ENCODE peak calls at places on chromosomes 3 and 15, in six cellular contexts. One of them, this sample, is unnamed.

GRCh38 chr3:46017720-46018119 is 9.6 kb downstream of the XCR1 start:
- DNase-seq in cardiac muscle cell: peak
- DNase-seq in spleen: no peak
- DNase-seq in uterus: no peak
- DNase-seq in retinal pigment epithelial cell: no peak
- DNase-seq in AG10803: peak
- DNase-seq in this sample: no peak

GRCh38 chr3:195075941-195076875 is 194.8 kb downstream of the XXYLT1 start:
- DNase-seq in cardiac muscle cell: no peak
- DNase-seq in spleen: peak
- DNase-seq in uterus: no peak
- DNase-seq in retinal pigment epithelial cell: no peak
- DNase-seq in AG10803: peak
- DNase-seq in this sample: no peak

GRCh38 chr15:57607570-57608000 is 15.9 kb downstream of the MYZAP start:
- DNase-seq in cardiac muscle cell: peak
- DNase-seq in spleen: no peak
- DNase-seq in uterus: no peak
- DNase-seq in retinal pigment epithelial cell: no peak
- DNase-seq in AG10803: peak
- DNase-seq in this sample: no peak

GRCh38 chr3:54547051-54547450 is 380.8 kb downstream of the LRTM1 start:
- DNase-seq in cardiac muscle cell: no peak
- DNase-seq in spleen: no peak
- DNase-seq in uterus: no peak
- DNase-seq in retinal pigment epithelial cell: no peak
- DNase-seq in AG10803: no peak
- DNase-seq in this sample: no peak

GRCh38 chr3:20099020-20099539 is 58.8 kb downstream of the KAT2B start:
- DNase-seq in cardiac muscle cell: no peak
- DNase-seq in spleen: no peak
- DNase-seq in uterus: no peak
- DNase-seq in retinal pigment epithelial cell: no peak
- DNase-seq in AG10803: no peak
- DNase-seq in this sample: no peak

GRCh38 chr3:31370093-31370666 is 162.5 kb upstream of the STT3B start:
- DNase-seq in cardiac muscle cell: no peak
- DNase-seq in spleen: no peak
- DNase-seq in uterus: no peak
- DNase-seq in retinal pigment epithelial cell: no peak
- DNase-seq in AG10803: no peak
- DNase-seq in this sample: no peak

GRCh38 chr3:66407281-66408218 is 93.3 kb downstream of the LRIG1 start:
- DNase-seq in cardiac muscle cell: peak
- DNase-seq in spleen: peak
- DNase-seq in uterus: peak
- DNase-seq in retinal pigment epithelial cell: no peak
- DNase-seq in AG10803: peak
- DNase-seq in this sample: peak

GRCh38 chr3:71968491-71968890 is 183.5 kb upstream of the PROK2 start:
- DNase-seq in cardiac muscle cell: no peak
- DNase-seq in spleen: no peak
- DNase-seq in uterus: no peak
- DNase-seq in retinal pigment epithelial cell: no peak
- DNase-seq in AG10803: no peak
- DNase-seq in this sample: no peak

GRCh38 chr15:57344282-57344681 is 32.0 kb upstream of the CGNL1 start:
- DNase-seq in cardiac muscle cell: no peak
- DNase-seq in spleen: no peak
- DNase-seq in uterus: no peak
- DNase-seq in retinal pigment epithelial cell: no peak
- DNase-seq in AG10803: no peak
- DNase-seq in this sample: no peak

GRCh38 chr3:140395134-140396075 is 282.5 kb upstream of the TRIM42 start:
- DNase-seq in cardiac muscle cell: no peak
- DNase-seq in spleen: no peak
- DNase-seq in uterus: no peak
- DNase-seq in retinal pigment epithelial cell: no peak
- DNase-seq in AG10803: no peak
- DNase-seq in this sample: no peak

GRCh38 chr3:76107935-76108570 is 322.7 kb upstream of the ZNF717 start:
- DNase-seq in cardiac muscle cell: peak
- DNase-seq in spleen: no peak
- DNase-seq in uterus: no peak
- DNase-seq in retinal pigment epithelial cell: no peak
- DNase-seq in AG10803: peak
- DNase-seq in this sample: peak

GRCh38 chr15:97960364-97961066 is at the start of gene ARRDC4:
- DNase-seq in cardiac muscle cell: peak
- DNase-seq in spleen: peak
- DNase-seq in uterus: peak
- DNase-seq in retinal pigment epithelial cell: peak
- DNase-seq in AG10803: peak
- DNase-seq in this sample: peak

GRCh38 chr15:38440353-38441129 is 13.4 kb upstream of the FAM98B start:
- DNase-seq in cardiac muscle cell: peak
- DNase-seq in spleen: peak
- DNase-seq in uterus: no peak
- DNase-seq in retinal pigment epithelial cell: peak
- DNase-seq in AG10803: peak
- DNase-seq in this sample: peak

GRCh38 chr3:105827101-105827634 is 41.6 kb downstream of the CBLB start:
- DNase-seq in cardiac muscle cell: peak
- DNase-seq in spleen: no peak
- DNase-seq in uterus: no peak
- DNase-seq in retinal pigment epithelial cell: no peak
- DNase-seq in AG10803: no peak
- DNase-seq in this sample: peak

GRCh38 chr3:77025476-77025875 is 14.4 kb upstream of the ROBO2 start:
- DNase-seq in cardiac muscle cell: no peak
- DNase-seq in spleen: no peak
- DNase-seq in uterus: no peak
- DNase-seq in retinal pigment epithelial cell: no peak
- DNase-seq in AG10803: no peak
- DNase-seq in this sample: no peak

GRCh38 chr3:47128110-47128509 is 35.8 kb downstream of the SETD2 start:
- DNase-seq in cardiac muscle cell: no peak
- DNase-seq in spleen: no peak
- DNase-seq in uterus: no peak
- DNase-seq in retinal pigment epithelial cell: no peak
- DNase-seq in AG10803: peak
- DNase-seq in this sample: no peak

GRCh38 chr3:114365268-114365667 is 71.4 kb downstream of the TIGIT start:
- DNase-seq in cardiac muscle cell: peak
- DNase-seq in spleen: no peak
- DNase-seq in uterus: no peak
- DNase-seq in retinal pigment epithelial cell: no peak
- DNase-seq in AG10803: peak
- DNase-seq in this sample: no peak

GRCh38 chr3:112115161-112115739 is 17.8 kb downstream of the GCSAM start:
- DNase-seq in cardiac muscle cell: no peak
- DNase-seq in spleen: no peak
- DNase-seq in uterus: no peak
- DNase-seq in retinal pigment epithelial cell: peak
- DNase-seq in AG10803: no peak
- DNase-seq in this sample: peak

GRCh38 chr3:135895106-135895733 is 70.3 kb upstream of the PPP2R3A start:
- DNase-seq in cardiac muscle cell: peak
- DNase-seq in spleen: peak
- DNase-seq in uterus: peak
- DNase-seq in retinal pigment epithelial cell: no peak
- DNase-seq in AG10803: peak
- DNase-seq in this sample: peak

GRCh38 chr3:152405915-152406802 is 137.4 kb downstream of the MBNL1 start:
- DNase-seq in cardiac muscle cell: peak
- DNase-seq in spleen: no peak
- DNase-seq in uterus: peak
- DNase-seq in retinal pigment epithelial cell: no peak
- DNase-seq in AG10803: peak
- DNase-seq in this sample: no peak

GRCh38 chr3:134791992-134792391 is 3.1 kb upstream of the EPHB1 start:
- DNase-seq in cardiac muscle cell: no peak
- DNase-seq in spleen: no peak
- DNase-seq in uterus: no peak
- DNase-seq in retinal pigment epithelial cell: no peak
- DNase-seq in AG10803: no peak
- DNase-seq in this sample: no peak

GRCh38 chr3:162391301-162391700 is 894.7 kb downstream of the OTOL1 start:
- DNase-seq in cardiac muscle cell: peak
- DNase-seq in spleen: no peak
- DNase-seq in uterus: no peak
- DNase-seq in retinal pigment epithelial cell: no peak
- DNase-seq in AG10803: peak
- DNase-seq in this sample: no peak

DNA sequence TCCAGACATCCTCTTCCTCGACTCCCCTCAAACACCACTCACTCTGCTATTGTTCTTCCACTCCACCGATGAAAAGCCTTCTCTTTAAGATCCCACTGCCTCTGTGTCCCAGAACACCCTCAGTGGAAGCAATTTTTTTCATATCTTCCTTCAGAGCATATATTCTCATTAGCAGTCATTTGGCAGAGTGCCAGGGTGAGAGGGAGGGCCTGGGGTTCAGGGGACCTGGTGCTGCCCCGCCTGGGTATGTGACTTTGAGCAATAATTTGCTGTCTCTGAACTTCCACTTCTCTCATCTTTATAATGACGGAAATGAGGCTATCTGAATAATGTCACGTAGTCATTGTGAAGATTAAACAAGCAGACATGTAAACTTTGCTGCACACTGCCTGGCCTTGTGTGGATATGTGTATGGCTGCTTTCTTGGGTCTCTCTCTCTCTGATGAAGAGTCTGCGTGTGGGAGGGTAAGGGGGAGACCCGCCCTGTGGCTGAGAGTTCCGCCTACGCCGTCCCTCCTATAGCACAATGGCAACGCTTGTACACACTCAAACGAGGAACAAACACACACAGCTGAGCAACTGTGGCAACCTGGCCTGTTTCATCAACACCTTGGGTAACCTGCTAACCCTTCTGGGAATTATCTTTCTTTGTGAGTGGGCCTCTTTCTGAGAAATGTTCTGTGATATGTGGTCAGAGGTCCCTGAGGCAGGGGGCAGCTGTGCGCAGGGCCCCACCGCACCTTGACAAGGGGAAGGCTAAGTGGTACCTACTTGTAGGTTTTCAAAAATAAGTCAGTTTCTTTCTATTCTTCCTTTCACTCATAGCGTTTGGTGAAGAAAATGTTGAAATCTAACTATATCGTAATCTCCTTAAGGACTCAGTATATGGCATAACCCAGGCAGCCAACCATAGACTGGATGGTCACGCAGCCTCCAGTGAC is 369.8 kb downstream of the SV2B start:
- DNase-seq in cardiac muscle cell: no peak
- DNase-seq in spleen: peak
- DNase-seq in uterus: no peak
- DNase-seq in retinal pigment epithelial cell: no peak
- DNase-seq in AG10803: no peak
- DNase-seq in this sample: no peak
- TF ChIP-seq CTCF in cardiac muscle cell: no peak
- TF ChIP-seq CTCF in spleen: no peak
- TF ChIP-seq CTCF in uterus: no peak
- TF ChIP-seq CTCF in retinal pigment epithelial cell: no peak
- TF ChIP-seq CTCF in AG10803: no peak
- TF ChIP-seq CTCF in this sample: no peak

DNA sequence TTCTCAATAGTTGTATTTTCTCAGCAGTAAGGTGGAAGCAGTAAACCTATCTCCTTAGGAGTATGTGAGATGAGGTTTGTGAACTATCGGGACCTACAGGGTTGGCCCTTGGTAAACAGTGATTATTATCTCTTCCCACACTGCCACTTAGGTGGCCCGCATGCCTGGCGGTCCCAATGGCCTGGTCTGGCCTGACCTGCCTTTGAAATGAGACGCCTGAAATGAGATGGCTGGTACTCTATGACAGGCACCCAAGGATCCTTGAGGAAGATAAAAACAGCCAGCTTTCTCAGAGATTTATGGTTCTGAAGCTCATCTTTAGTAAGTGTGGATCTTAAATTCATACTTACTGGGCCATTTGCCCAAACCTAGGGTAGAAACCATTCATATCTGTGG is 45.2 kb upstream of the VILL start:
- DNase-seq in cardiac muscle cell: no peak
- DNase-seq in spleen: no peak
- DNase-seq in uterus: no peak
- DNase-seq in retinal pigment epithelial cell: no peak
- DNase-seq in AG10803: no peak
- DNase-seq in this sample: no peak
- H3K4me3 ChIP-seq in cardiac muscle cell: no peak
- H3K4me3 ChIP-seq in spleen: no peak
- H3K4me3 ChIP-seq in uterus: no peak
- H3K4me3 ChIP-seq in retinal pigment epithelial cell: no peak
- H3K4me3 ChIP-seq in AG10803: no peak
- H3K4me3 ChIP-seq in this sample: no peak

DNA sequence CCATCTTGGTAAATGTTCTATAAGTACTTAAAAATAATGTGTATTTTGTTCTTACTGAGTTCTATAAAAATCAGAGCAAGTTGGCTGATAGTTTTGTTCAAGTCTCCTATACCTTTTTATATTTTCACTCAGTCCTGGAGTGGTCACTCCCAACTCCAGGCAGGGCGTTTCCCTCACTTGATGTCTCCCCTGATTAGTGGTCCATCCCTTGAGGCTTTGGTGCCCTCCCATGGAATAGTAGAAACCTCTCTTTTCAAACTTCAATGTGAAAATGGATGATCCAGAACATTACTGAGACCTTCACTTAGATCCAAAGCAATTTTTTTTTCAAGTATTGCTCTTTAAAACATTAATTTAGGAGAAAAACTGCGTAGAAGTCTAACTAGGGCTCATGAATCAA is 25.0 kb upstream of the SCN10A start:
- DNase-seq in cardiac muscle cell: peak
- DNase-seq in spleen: no peak
- DNase-seq in uterus: no peak
- DNase-seq in retinal pigment epithelial cell: no peak
- DNase-seq in AG10803: no peak
- DNase-seq in this sample: no peak
- TF ChIP-seq CTCF in cardiac muscle cell: no peak
- TF ChIP-seq CTCF in spleen: no peak
- TF ChIP-seq CTCF in uterus: no peak
- TF ChIP-seq CTCF in retinal pigment epithelial cell: no peak
- TF ChIP-seq CTCF in AG10803: no peak
- TF ChIP-seq CTCF in this sample: no peak

GRCh38 chr3:13747627-13748026 is 132.2 kb downstream of the WNT7A start:
- DNase-seq in cardiac muscle cell: no peak
- DNase-seq in spleen: no peak
- DNase-seq in uterus: no peak
- DNase-seq in retinal pigment epithelial cell: no peak
- DNase-seq in AG10803: no peak
- DNase-seq in this sample: no peak

GRCh38 chr3:13746385-13746784 is 133.5 kb downstream of the WNT7A start:
- DNase-seq in cardiac muscle cell: no peak
- DNase-seq in spleen: no peak
- DNase-seq in uterus: no peak
- DNase-seq in retinal pigment epithelial cell: no peak
- DNase-seq in AG10803: no peak
- DNase-seq in this sample: no peak

GRCh38 chr3:13750215-13750614 is 129.7 kb downstream of the WNT7A start:
- DNase-seq in cardiac muscle cell: no peak
- DNase-seq in spleen: no peak
- DNase-seq in uterus: no peak
- DNase-seq in retinal pigment epithelial cell: no peak
- DNase-seq in AG10803: no peak
- DNase-seq in this sample: no peak

GRCh38 chr3:13749063-13749764 is 130.7 kb downstream of the WNT7A start:
- DNase-seq in cardiac muscle cell: no peak
- DNase-seq in spleen: no peak
- DNase-seq in uterus: no peak
- DNase-seq in retinal pigment epithelial cell: no peak
- DNase-seq in AG10803: no peak
- DNase-seq in this sample: no peak

GRCh38 chr3:13748500-13748899 is 131.4 kb downstream of the WNT7A start:
- DNase-seq in cardiac muscle cell: no peak
- DNase-seq in spleen: no peak
- DNase-seq in uterus: no peak
- DNase-seq in retinal pigment epithelial cell: no peak
- DNase-seq in AG10803: no peak
- DNase-seq in this sample: no peak
- H3K4me3 ChIP-seq in cardiac muscle cell: no peak
- H3K4me3 ChIP-seq in spleen: no peak
- H3K4me3 ChIP-seq in uterus: no peak
- H3K4me3 ChIP-seq in retinal pigment epithelial cell: no peak
- H3K4me3 ChIP-seq in AG10803: no peak
- H3K4me3 ChIP-seq in this sample: no peak

This sample was measured in GM12865.